ENCODE peak calls at places on chromosome 12, in six cellular contexts. I is DND-41; L is endodermal cell; Y is lower lobe of right lung; X is CD8-positive, alpha-beta memory T cell; P is Caco-2. E is an unnamed sample.

GRCh38 chr12:50985322-50985721 is 33.0 kb downstream of the HIGD1C start:
- DNase-seq in I (no peak), L (no peak), Y (no peak), X (no peak), P (no peak), E (peak; percentile 76)

GRCh38 chr12:115638753-115639666 is 638.5 kb downstream of the MED13L start:
- DNase-seq in I (no peak), L (peak; percentile 70), Y (no peak), X (no peak), P (no peak), E (no peak)

GRCh38 chr12:15591811-15592210 is 197.4 kb downstream of the EPS8 start:
- DNase-seq in I (no peak), L (no peak), Y (no peak), X (no peak), P (no peak), E (no peak)

GRCh38 chr12:28164644-28165313 is 25.5 kb upstream of the CCDC91 start:
- DNase-seq in I (no peak), L (no peak), Y (no peak), X (no peak), P (no peak), E (no peak)

GRCh38 chr12:76199808-76200207 is 115.3 kb upstream of the NAP1L1 start:
- DNase-seq in I (no peak), L (no peak), Y (no peak), X (no peak), P (no peak), E (peak; percentile 95)

GRCh38 chr12:91395628-91396027 is 213.0 kb upstream of the DCN start:
- DNase-seq in I (no peak), L (no peak), Y (no peak), X (no peak), P (no peak), E (no peak)

GRCh38 chr12:111056618-111057521 is 136.5 kb upstream of the MYL2 start:
- DNase-seq in I (peak; percentile 66), L (peak; percentile 64), Y (no peak), X (peak; percentile 28), P (no peak), E (no peak)

GRCh38 chr12:10363665-10363921 is 26.2 kb downstream of the KLRK1 start:
- DNase-seq in I (no peak), L (no peak), Y (no peak), X (no peak), P (no peak), E (no peak)

GRCh38 chr12:4849024-4849594 is 60.6 kb upstream of the KCNA1 start:
- DNase-seq in I (peak; percentile 23), L (peak; percentile 54), Y (no peak), X (peak; percentile 25), P (no peak), E (peak; percentile 33)

GRCh38 chr12:109927622-109928021 is 27.5 kb downstream of the TCHP start:
- DNase-seq in I (peak; percentile 39), L (peak; percentile 85), Y (no peak), X (peak; percentile 6), P (no peak), E (peak; percentile 41)

GRCh38 chr12:117343296-117343695 is 18.1 kb downstream of the NOS1 start:
- DNase-seq in I (no peak), L (no peak), Y (no peak), X (no peak), P (no peak), E (no peak)

GRCh38 chr12:92466391-92467305 is 236.1 kb upstream of the PLEKHG7 start:
- DNase-seq in I (no peak), L (peak; percentile 58), Y (no peak), X (no peak), P (no peak), E (peak; percentile 52)

GRCh38 chr12:122979908-122980191 is 631 bp upstream of the ARL6IP4 start:
- DNase-seq in I (no peak), L (no peak), Y (no peak), X (no peak), P (no peak), E (no peak)

GRCh38 chr12:16950041-16950677 is 344.2 kb upstream of the LMO3 start:
- DNase-seq in I (no peak), L (peak; percentile 71), Y (no peak), X (no peak), P (no peak), E (no peak)

GRCh38 chr12:90909069-90909676 is 45.8 kb downstream of the CCER1 start:
- DNase-seq in I (peak; percentile 5), L (peak; percentile 79), Y (no peak), X (no peak), P (peak; percentile 34), E (peak; percentile 69)

GRCh38 chr12:109461846-109462766 is 15.0 kb downstream of the KCTD10 start:
- DNase-seq in I (no peak), L (peak; percentile 64), Y (peak; percentile 89), X (no peak), P (peak; percentile 79), E (peak; percentile 96)

GRCh38 chr12:124567035-124567672 is at the start of gene NCOR2:
- DNase-seq in I (peak; percentile 76), L (peak; percentile 83), Y (no peak), X (peak; percentile 54), P (no peak), E (no peak)

GRCh38 chr12:120453977-120454376 is 7.7 kb downstream of the GATC start:
- DNase-seq in I (peak; percentile 36), L (no peak), Y (no peak), X (no peak), P (no peak), E (peak; percentile 16)

GRCh38 chr12:121217066-121217465 is 7.1 kb downstream of the P2RX4 start:
- DNase-seq in I (no peak), L (no peak), Y (no peak), X (no peak), P (no peak), E (no peak)

GRCh38 chr12:123075092-123075491 is 75.8 kb downstream of the PITPNM2 start:
- DNase-seq in I (no peak), L (no peak), Y (no peak), X (no peak), P (no peak), E (no peak)

GRCh38 chr12:130572553-130572952 is 143.5 kb downstream of the RIMBP2 start:
- DNase-seq in I (no peak), L (no peak), Y (no peak), X (no peak), P (no peak), E (no peak)

GRCh38 chr12:132287391-132288238 is 41.8 kb downstream of the GALNT9 start:
- DNase-seq in I (no peak), L (no peak), Y (peak; percentile 39), X (no peak), P (no peak), E (no peak)

GRCh38 chr12:1093166-1093751 is 102.2 kb downstream of the ERC1 start:
- DNase-seq in I (peak; percentile 50), L (peak; percentile 80), Y (no peak), X (peak; percentile 2), P (no peak), E (peak; percentile 79)

GRCh38 chr12:2944401-2945047 is 14.7 kb upstream of the TEAD4 start:
- DNase-seq in I (peak; percentile 25), L (peak; percentile 97), Y (peak; percentile 56), X (peak; percentile 5), P (peak; percentile 83), E (no peak)

GRCh38 chr12:59252731-59253130 is 332.4 kb upstream of the LRIG3 start:
- DNase-seq in I (no peak), L (no peak), Y (no peak), X (no peak), P (no peak), E (no peak)

GRCh38 chr12:13369496-13369895 is 173.0 kb downstream of the EMP1 start:
- DNase-seq in I (no peak), L (no peak), Y (no peak), X (no peak), P (no peak), E (no peak)

GRCh38 chr12:13371797-13372196 is 175.3 kb downstream of the EMP1 start:
- DNase-seq in I (no peak), L (no peak), Y (no peak), X (no peak), P (no peak), E (no peak)

GRCh38 chr12:13368971-13369370 is 172.4 kb downstream of the EMP1 start:
- DNase-seq in I (no peak), L (peak; percentile 87), Y (no peak), X (no peak), P (no peak), E (no peak)

GRCh38 chr12:13373131-13373530 is 176.6 kb downstream of the EMP1 start:
- DNase-seq in I (no peak), L (no peak), Y (no peak), X (no peak), P (no peak), E (no peak)

GRCh38 chr12:13371367-13371766 is 174.8 kb downstream of the EMP1 start:
- DNase-seq in I (no peak), L (no peak), Y (no peak), X (no peak), P (no peak), E (no peak)
- H3K27me3 ChIP-seq in I (peaks cover 3% of the 10 kb centered on the region), L (peaks cover 70% of the 10 kb centered on the region), Y (peaks cover 4% of the 10 kb centered on the region), X (no peaks in the 10 kb centered on the region), P (no peaks in the 10 kb centered on the region), E (no peaks in the 10 kb centered on the region)

GRCh38 chr12:7495136-7495535 is 8.4 kb downstream of the CD163 start:
- DNase-seq in I (no peak), L (no peak), Y (no peak), X (no peak), P (no peak), E (no peak)
- H3K27me3 ChIP-seq in I (peaks cover 18% of the 10 kb centered on the region), L (no peaks in the 10 kb centered on the region), Y (no peaks in the 10 kb centered on the region), X (no peaks in the 10 kb centered on the region), P (no peaks in the 10 kb centered on the region), E (no peaks in the 10 kb centered on the region)

GRCh38 chr12:45050751-45051489 is at the start of gene DBX2:
- DNase-seq in I (no peak), L (no peak), Y (peak; percentile 29), X (no peak), P (no peak), E (peak; percentile 3)
- H3K27me3 ChIP-seq in I (no peaks in the 10 kb centered on the region), L (peaks cover 74% of the 10 kb centered on the region), Y (peaks cover 42% of the 10 kb centered on the region), X (no peaks in the 10 kb centered on the region), P (no peaks in the 10 kb centered on the region), E (peaks cover 11% of the 10 kb centered on the region)

DNA sequence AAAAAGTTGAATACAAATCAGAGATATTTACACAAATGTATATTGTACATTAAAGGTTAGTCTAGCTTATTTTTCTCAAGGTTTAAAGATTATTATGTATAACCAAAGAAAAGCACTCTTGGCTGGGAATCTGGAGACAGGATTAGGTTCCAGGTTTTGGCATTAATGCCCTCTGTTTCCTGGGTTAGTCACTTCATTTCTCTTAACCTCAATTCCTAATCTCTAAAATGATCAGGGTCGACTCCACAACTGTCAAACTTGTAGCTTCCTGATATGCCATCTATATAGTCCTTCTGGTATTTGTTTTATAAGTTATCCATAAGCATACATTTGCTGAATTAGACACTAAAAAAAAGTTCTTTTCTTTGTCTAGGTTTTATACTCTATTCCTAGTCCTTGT is 2.6 kb downstream of the ITPR2 start:
- DNase-seq in I (no peak), L (no peak), Y (no peak), X (no peak), P (no peak), E (no peak)
- H3K27me3 ChIP-seq in I (no peaks in the 10 kb centered on the region), L (no peaks in the 10 kb centered on the region), Y (no peaks in the 10 kb centered on the region), X (no peaks in the 10 kb centered on the region), P (no peaks in the 10 kb centered on the region), E (no peaks in the 10 kb centered on the region)

DNA sequence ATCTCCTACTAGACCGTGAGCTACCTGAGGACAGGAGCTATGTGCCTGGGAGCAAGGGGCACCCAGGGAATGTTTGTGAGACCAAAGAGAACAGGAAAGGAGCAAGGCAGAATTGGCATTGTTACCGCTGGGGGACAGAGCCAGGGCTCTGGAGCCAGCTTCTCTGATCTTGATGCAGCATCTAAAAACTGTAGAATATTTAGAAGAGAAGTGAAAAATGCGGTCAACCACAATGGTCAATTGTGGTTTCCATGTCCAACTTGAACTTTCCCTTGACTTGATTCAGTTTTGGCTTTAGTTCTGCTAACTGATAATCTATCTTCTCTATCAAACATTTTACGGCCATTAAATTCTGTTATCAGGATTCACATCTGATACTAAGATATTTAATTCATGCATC is 201.2 kb downstream of the ANO4 start:
- DNase-seq in I (no peak), L (no peak), Y (no peak), X (no peak), P (no peak), E (peak; percentile 70)
- H3K27me3 ChIP-seq in I (no peaks in the 10 kb centered on the region), L (no peaks in the 10 kb centered on the region), Y (no peaks in the 10 kb centered on the region), X (no peaks in the 10 kb centered on the region), P (no peaks in the 10 kb centered on the region), E (no peaks in the 10 kb centered on the region)